ENCODE peak calls at places on chromosomes 2 and 18, in seven cellular contexts. One of them, this sample, is unnamed.

GRCh38 chr2:221309888-221310287 is 262.2 kb downstream of the EPHA4 start:
- DNase-seq in endothelial cell: no peak
- DNase-seq in activated CD4-positive, alpha-beta T cell treated with anti-CD3 and anti-CD28 coated beads for 4 hours: no peak
- DNase-seq in globus pallidus: no peak
- DNase-seq in ELF-1: no peak
- DNase-seq in Right ventricle myocardium superior: no peak
- DNase-seq in D341Med: no peak
- DNase-seq in this sample: no peak

GRCh38 chr2:196315388-196316049 is 144.1 kb upstream of the STK17B start:
- DNase-seq in globus pallidus: no peak
- DNase-seq in activated CD4-positive, alpha-beta T cell treated with anti-CD3 and anti-CD28 coated beads for 4 hours: no peak
- DNase-seq in D341Med: no peak
- DNase-seq in endothelial cell: no peak
- DNase-seq in ELF-1: no peak
- DNase-seq in Right ventricle myocardium superior: no peak
- DNase-seq in this sample: no peak

GRCh38 chr18:33355756-33356155 is 84.8 kb downstream of the CCDC178 start:
- DNase-seq in D341Med: no peak
- DNase-seq in Right ventricle myocardium superior: no peak
- DNase-seq in ELF-1: no peak
- DNase-seq in endothelial cell: no peak
- DNase-seq in globus pallidus: no peak
- DNase-seq in activated CD4-positive, alpha-beta T cell treated with anti-CD3 and anti-CD28 coated beads for 4 hours: no peak
- DNase-seq in this sample: no peak

GRCh38 chr2:68185541-68186164 is 28.0 kb downstream of the PNO1 start:
- DNase-seq in ELF-1: peak; percentile 55
- DNase-seq in Right ventricle myocardium superior: peak; percentile 54
- DNase-seq in globus pallidus: no peak
- DNase-seq in activated CD4-positive, alpha-beta T cell treated with anti-CD3 and anti-CD28 coated beads for 4 hours: peak; percentile 48
- DNase-seq in endothelial cell: peak; percentile 66
- DNase-seq in D341Med: peak; percentile 57
- DNase-seq in this sample: no peak

GRCh38 chr2:85411405-85411748 is 1.2 kb upstream of the CAPG start:
- DNase-seq in endothelial cell: no peak
- DNase-seq in activated CD4-positive, alpha-beta T cell treated with anti-CD3 and anti-CD28 coated beads for 4 hours: no peak
- DNase-seq in globus pallidus: no peak
- DNase-seq in ELF-1: no peak
- DNase-seq in D341Med: no peak
- DNase-seq in Right ventricle myocardium superior: no peak
- DNase-seq in this sample: no peak

GRCh38 chr2:241811209-241811951 is 2.4 kb downstream of the NEU4 start:
- DNase-seq in globus pallidus: peak; percentile 77
- DNase-seq in D341Med: peak; percentile 25
- DNase-seq in activated CD4-positive, alpha-beta T cell treated with anti-CD3 and anti-CD28 coated beads for 4 hours: no peak
- DNase-seq in ELF-1: no peak
- DNase-seq in Right ventricle myocardium superior: peak; percentile 85
- DNase-seq in endothelial cell: no peak
- DNase-seq in this sample: no peak

GRCh38 chr2:160377204-160377995 is 116.2 kb downstream of the RBMS1 start:
- DNase-seq in D341Med: no peak
- DNase-seq in Right ventricle myocardium superior: no peak
- DNase-seq in globus pallidus: no peak
- DNase-seq in endothelial cell: no peak
- DNase-seq in ELF-1: no peak
- DNase-seq in activated CD4-positive, alpha-beta T cell treated with anti-CD3 and anti-CD28 coated beads for 4 hours: no peak
- DNase-seq in this sample: no peak

GRCh38 chr2:73131807-73132206 is 19.1 kb upstream of the RAB11FIP5 start:
- DNase-seq in activated CD4-positive, alpha-beta T cell treated with anti-CD3 and anti-CD28 coated beads for 4 hours: no peak
- DNase-seq in D341Med: no peak
- DNase-seq in ELF-1: no peak
- DNase-seq in Right ventricle myocardium superior: no peak
- DNase-seq in globus pallidus: no peak
- DNase-seq in endothelial cell: no peak
- DNase-seq in this sample: no peak

GRCh38 chr2:67400560-67401464 is 3.7 kb downstream of the ETAA1 start:
- DNase-seq in globus pallidus: no peak
- DNase-seq in activated CD4-positive, alpha-beta T cell treated with anti-CD3 and anti-CD28 coated beads for 4 hours: no peak
- DNase-seq in Right ventricle myocardium superior: no peak
- DNase-seq in endothelial cell: no peak
- DNase-seq in ELF-1: no peak
- DNase-seq in D341Med: no peak
- DNase-seq in this sample: no peak

GRCh38 chr2:70340921-70341765 is 39.3 kb upstream of the FAM136A start:
- DNase-seq in activated CD4-positive, alpha-beta T cell treated with anti-CD3 and anti-CD28 coated beads for 4 hours: peak; percentile 10
- DNase-seq in endothelial cell: peak; percentile 51
- DNase-seq in D341Med: peak; percentile 70
- DNase-seq in ELF-1: peak; percentile 77
- DNase-seq in globus pallidus: peak; percentile 33
- DNase-seq in Right ventricle myocardium superior: no peak
- DNase-seq in this sample: no peak

GRCh38 chr2:120111193-120111592 is 98.3 kb downstream of the EPB41L5 start:
- DNase-seq in Right ventricle myocardium superior: no peak
- DNase-seq in ELF-1: no peak
- DNase-seq in globus pallidus: no peak
- DNase-seq in activated CD4-positive, alpha-beta T cell treated with anti-CD3 and anti-CD28 coated beads for 4 hours: no peak
- DNase-seq in endothelial cell: no peak
- DNase-seq in D341Med: no peak
- DNase-seq in this sample: no peak

GRCh38 chr2:60028819-60029218 is 524.6 kb downstream of the BCL11A start:
- DNase-seq in endothelial cell: no peak
- DNase-seq in D341Med: no peak
- DNase-seq in Right ventricle myocardium superior: no peak
- DNase-seq in activated CD4-positive, alpha-beta T cell treated with anti-CD3 and anti-CD28 coated beads for 4 hours: no peak
- DNase-seq in ELF-1: peak; percentile 73
- DNase-seq in globus pallidus: no peak
- DNase-seq in this sample: no peak

GRCh38 chr18:24488824-24489493 is 28.5 kb downstream of the HRH4 start:
- DNase-seq in D341Med: peak; percentile 54
- DNase-seq in endothelial cell: peak; percentile 32
- DNase-seq in globus pallidus: peak; percentile 58
- DNase-seq in Right ventricle myocardium superior: no peak
- DNase-seq in activated CD4-positive, alpha-beta T cell treated with anti-CD3 and anti-CD28 coated beads for 4 hours: no peak
- DNase-seq in ELF-1: peak; percentile 25
- DNase-seq in this sample: no peak

GRCh38 chr2:239245872-239246701 is 154.7 kb downstream of the HDAC4 start:
- DNase-seq in endothelial cell: peak; percentile 34
- DNase-seq in activated CD4-positive, alpha-beta T cell treated with anti-CD3 and anti-CD28 coated beads for 4 hours: no peak
- DNase-seq in D341Med: no peak
- DNase-seq in ELF-1: peak; percentile 56
- DNase-seq in Right ventricle myocardium superior: peak; percentile 56
- DNase-seq in globus pallidus: no peak
- DNase-seq in this sample: peak; percentile 88

GRCh38 chr2:9191044-9191481 is 15.5 kb upstream of the ASAP2 start:
- DNase-seq in activated CD4-positive, alpha-beta T cell treated with anti-CD3 and anti-CD28 coated beads for 4 hours: no peak
- DNase-seq in Right ventricle myocardium superior: peak; percentile 91
- DNase-seq in D341Med: no peak
- DNase-seq in ELF-1: peak; percentile 91
- DNase-seq in globus pallidus: peak; percentile 77
- DNase-seq in endothelial cell: peak; percentile 44
- DNase-seq in this sample: no peak

GRCh38 chr2:181574321-181574720 is 82.6 kb downstream of the CERKL start:
- DNase-seq in ELF-1: no peak
- DNase-seq in D341Med: no peak
- DNase-seq in Right ventricle myocardium superior: no peak
- DNase-seq in endothelial cell: no peak
- DNase-seq in globus pallidus: no peak
- DNase-seq in activated CD4-positive, alpha-beta T cell treated with anti-CD3 and anti-CD28 coated beads for 4 hours: no peak
- DNase-seq in this sample: no peak

GRCh38 chr2:60311524-60311923 is 241.9 kb downstream of the BCL11A start:
- DNase-seq in ELF-1: no peak
- DNase-seq in D341Med: no peak
- DNase-seq in Right ventricle myocardium superior: no peak
- DNase-seq in globus pallidus: no peak
- DNase-seq in activated CD4-positive, alpha-beta T cell treated with anti-CD3 and anti-CD28 coated beads for 4 hours: no peak
- DNase-seq in endothelial cell: no peak
- DNase-seq in this sample: no peak

GRCh38 chr2:85914916-85915315 is 26.1 kb upstream of the ST3GAL5 start:
- DNase-seq in D341Med: no peak
- DNase-seq in endothelial cell: no peak
- DNase-seq in ELF-1: no peak
- DNase-seq in globus pallidus: no peak
- DNase-seq in activated CD4-positive, alpha-beta T cell treated with anti-CD3 and anti-CD28 coated beads for 4 hours: no peak
- DNase-seq in Right ventricle myocardium superior: no peak
- DNase-seq in this sample: no peak

GRCh38 chr2:70670202-70670601 is 97.8 kb downstream of the ADD2 start:
- DNase-seq in D341Med: no peak
- DNase-seq in activated CD4-positive, alpha-beta T cell treated with anti-CD3 and anti-CD28 coated beads for 4 hours: no peak
- DNase-seq in Right ventricle myocardium superior: no peak
- DNase-seq in ELF-1: no peak
- DNase-seq in globus pallidus: no peak
- DNase-seq in endothelial cell: no peak
- DNase-seq in this sample: peak; percentile 37

GRCh38 chr2:73700111-73700510 is 37.0 kb downstream of the TPRKB start:
- DNase-seq in D341Med: no peak
- DNase-seq in Right ventricle myocardium superior: no peak
- DNase-seq in ELF-1: no peak
- DNase-seq in globus pallidus: peak; percentile 10
- DNase-seq in endothelial cell: no peak
- DNase-seq in activated CD4-positive, alpha-beta T cell treated with anti-CD3 and anti-CD28 coated beads for 4 hours: no peak
- DNase-seq in this sample: no peak

GRCh38 chr18:50906843-50907242 is 27.9 kb downstream of the ME2 start:
- DNase-seq in endothelial cell: no peak
- DNase-seq in activated CD4-positive, alpha-beta T cell treated with anti-CD3 and anti-CD28 coated beads for 4 hours: no peak
- DNase-seq in ELF-1: no peak
- DNase-seq in globus pallidus: no peak
- DNase-seq in D341Med: no peak
- DNase-seq in Right ventricle myocardium superior: no peak
- DNase-seq in this sample: no peak

GRCh38 chr2:196170681-196171247 is 614 bp downstream of the STK17B start:
- DNase-seq in D341Med: peak; percentile 64
- DNase-seq in endothelial cell: peak; percentile 19
- DNase-seq in globus pallidus: peak; percentile 20
- DNase-seq in Right ventricle myocardium superior: peak; percentile 54
- DNase-seq in activated CD4-positive, alpha-beta T cell treated with anti-CD3 and anti-CD28 coated beads for 4 hours: peak; percentile 49
- DNase-seq in ELF-1: peak; percentile 41
- DNase-seq in this sample: no peak

GRCh38 chr2:130187268-130187667 is 5.2 kb downstream of the MZT2B start:
- DNase-seq in ELF-1: no peak
- DNase-seq in D341Med: no peak
- DNase-seq in Right ventricle myocardium superior: no peak
- DNase-seq in endothelial cell: no peak
- DNase-seq in activated CD4-positive, alpha-beta T cell treated with anti-CD3 and anti-CD28 coated beads for 4 hours: no peak
- DNase-seq in globus pallidus: no peak
- DNase-seq in this sample: peak; percentile 57

GRCh38 chr2:237128845-237129592 is 43.3 kb downstream of the COPS8 start:
- DNase-seq in activated CD4-positive, alpha-beta T cell treated with anti-CD3 and anti-CD28 coated beads for 4 hours: no peak
- DNase-seq in ELF-1: no peak
- DNase-seq in endothelial cell: no peak
- DNase-seq in D341Med: no peak
- DNase-seq in Right ventricle myocardium superior: no peak
- DNase-seq in globus pallidus: no peak
- DNase-seq in this sample: no peak

GRCh38 chr18:79526468-79527460 is 131.0 kb downstream of the NFATC1 start:
- DNase-seq in Right ventricle myocardium superior: peak; percentile 61
- DNase-seq in globus pallidus: no peak
- DNase-seq in ELF-1: no peak
- DNase-seq in activated CD4-positive, alpha-beta T cell treated with anti-CD3 and anti-CD28 coated beads for 4 hours: no peak
- DNase-seq in endothelial cell: no peak
- DNase-seq in D341Med: no peak
- DNase-seq in this sample: peak; percentile 90

GRCh38 chr2:101961287-101962242 is 30.2 kb upstream of the IL1R2 start:
- DNase-seq in activated CD4-positive, alpha-beta T cell treated with anti-CD3 and anti-CD28 coated beads for 4 hours: no peak
- DNase-seq in D341Med: no peak
- DNase-seq in endothelial cell: no peak
- DNase-seq in Right ventricle myocardium superior: peak; percentile 88
- DNase-seq in globus pallidus: peak; percentile 79
- DNase-seq in ELF-1: peak; percentile 64
- DNase-seq in this sample: no peak

GRCh38 chr2:240257940-240258580 is 117.6 kb upstream of the OTOS start:
- DNase-seq in globus pallidus: no peak
- DNase-seq in Right ventricle myocardium superior: no peak
- DNase-seq in activated CD4-positive, alpha-beta T cell treated with anti-CD3 and anti-CD28 coated beads for 4 hours: no peak
- DNase-seq in endothelial cell: no peak
- DNase-seq in ELF-1: no peak
- DNase-seq in D341Med: no peak
- DNase-seq in this sample: peak; percentile 55

GRCh38 chr18:56575819-56576663 is 62.4 kb downstream of the TXNL1 start:
- DNase-seq in Right ventricle myocardium superior: no peak
- DNase-seq in activated CD4-positive, alpha-beta T cell treated with anti-CD3 and anti-CD28 coated beads for 4 hours: no peak
- DNase-seq in D341Med: peak; percentile 59
- DNase-seq in globus pallidus: peak; percentile 65
- DNase-seq in endothelial cell: peak; percentile 52
- DNase-seq in ELF-1: no peak
- DNase-seq in this sample: no peak

GRCh38 chr2:219542931-219543595 is 546 bp downstream of the CHPF start:
- DNase-seq in activated CD4-positive, alpha-beta T cell treated with anti-CD3 and anti-CD28 coated beads for 4 hours: no peak
- DNase-seq in ELF-1: peak; percentile 66
- DNase-seq in endothelial cell: peak; percentile 62
- DNase-seq in D341Med: peak; percentile 53
- DNase-seq in globus pallidus: no peak
- DNase-seq in Right ventricle myocardium superior: no peak
- DNase-seq in this sample: no peak

GRCh38 chr2:128420776-128421175 is 102.1 kb upstream of the HS6ST1 start:
- DNase-seq in activated CD4-positive, alpha-beta T cell treated with anti-CD3 and anti-CD28 coated beads for 4 hours: no peak
- DNase-seq in Right ventricle myocardium superior: no peak
- DNase-seq in ELF-1: no peak
- DNase-seq in globus pallidus: no peak
- DNase-seq in endothelial cell: no peak
- DNase-seq in D341Med: peak; percentile 0
- DNase-seq in this sample: peak; percentile 62

GRCh38 chr2:3277748-3278520 is 99.7 kb downstream of the EIPR1 start:
- DNase-seq in Right ventricle myocardium superior: peak; percentile 27
- DNase-seq in ELF-1: no peak
- DNase-seq in D341Med: no peak
- DNase-seq in globus pallidus: no peak
- DNase-seq in activated CD4-positive, alpha-beta T cell treated with anti-CD3 and anti-CD28 coated beads for 4 hours: no peak
- DNase-seq in endothelial cell: no peak
- DNase-seq in this sample: peak; percentile 73

GRCh38 chr2:105606081-105606480 is 138.6 kb upstream of the NCK2 start:
- DNase-seq in endothelial cell: no peak
- DNase-seq in ELF-1: no peak
- DNase-seq in Right ventricle myocardium superior: no peak
- DNase-seq in globus pallidus: no peak
- DNase-seq in activated CD4-positive, alpha-beta T cell treated with anti-CD3 and anti-CD28 coated beads for 4 hours: no peak
- DNase-seq in D341Med: no peak
- DNase-seq in this sample: no peak

GRCh38 chr2:189549440-189549832 is 31.1 kb downstream of the SLC40A1 start:
- DNase-seq in globus pallidus: no peak
- DNase-seq in activated CD4-positive, alpha-beta T cell treated with anti-CD3 and anti-CD28 coated beads for 4 hours: no peak
- DNase-seq in D341Med: no peak
- DNase-seq in endothelial cell: no peak
- DNase-seq in ELF-1: no peak
- DNase-seq in Right ventricle myocardium superior: peak; percentile 56
- DNase-seq in this sample: no peak

This sample was measured in mesenteric fat pad.